ENCODE peak calls at places on chromosome 22, in six cellular contexts. V, A, I, K, D and O are unnamed samples.

GRCh38 chr22:44541671-44542319 is 43.8 kb upstream of the RTL6 start:
- DNase-seq in K (no peak), I (no peak), D (no peak), A (no peak), V (no peak), O (no peak)

GRCh38 chr22:46576556-46577351 is 39.3 kb upstream of the CELSR1 start:
- DNase-seq in V (no peak), A (no peak), K (peak; percentile 91), I (peak; percentile 57), D (no peak), O (peak; percentile 61)

GRCh38 chr22:39527481-39527961 is 5.0 kb downstream of the RPS19BP1 start:
- DNase-seq in I (peak; percentile 38), K (no peak), D (no peak), A (no peak), V (peak; percentile 69), O (no peak)

GRCh38 chr22:45553333-45554039 is 50.8 kb downstream of the FBLN1 start:
- DNase-seq in I (peak; percentile 76), K (no peak), V (peak; percentile 80), A (peak; percentile 82), D (peak; percentile 63), O (peak; percentile 77)

GRCh38 chr22:42439821-42440674 is 7.8 kb upstream of the NFAM1 start:
- DNase-seq in K (peak; percentile 84), D (no peak), I (no peak), A (peak; percentile 25), V (no peak), O (no peak)

GRCh38 chr22:44753189-44754042 is 1.0 kb downstream of the ARHGAP8 start:
- DNase-seq in K (peak; percentile 24), A (no peak), D (no peak), V (peak; percentile 66), I (peak; percentile 75), O (no peak)

GRCh38 chr22:46833228-46833627 is 70.8 kb downstream of the TBC1D22A start:
- DNase-seq in I (peak; percentile 67), K (no peak), D (peak; percentile 23), A (no peak), V (no peak), O (no peak)

GRCh38 chr22:24417200-24417599 is 10.2 kb upstream of the ADORA2A start:
- DNase-seq in A (no peak), V (no peak), I (no peak), D (no peak), K (no peak), O (no peak)

GRCh38 chr22:29797351-29797750 is 30.2 kb downstream of the UQCR10 start:
- DNase-seq in A (no peak), K (no peak), I (no peak), V (no peak), D (no peak), O (no peak)

GRCh38 chr22:25027959-25028840 is 75.7 kb downstream of the KIAA1671 start:
- DNase-seq in I (no peak), V (no peak), A (peak; percentile 20), K (no peak), D (no peak), O (peak; percentile 53)

GRCh38 chr22:17085277-17086091 is 684 bp downstream of the IL17RA start:
- DNase-seq in I (peak; percentile 33), D (no peak), K (no peak), V (no peak), A (peak; percentile 30), O (peak; percentile 79)

GRCh38 chr22:47355388-47355725 is 592.9 kb downstream of the TBC1D22A start:
- DNase-seq in K (no peak), I (no peak), A (no peak), D (no peak), V (no peak), O (no peak)

GRCh38 chr22:39820266-39820665 is 73.3 kb downstream of the ENTHD1 start:
- DNase-seq in A (no peak), K (no peak), I (no peak), D (peak; percentile 18), V (no peak), O (no peak)

GRCh38 chr22:40178417-40179409 is 988 bp downstream of the TNRC6B start:
- DNase-seq in A (no peak), K (peak; percentile 77), I (peak; percentile 36), V (peak; percentile 33), D (no peak), O (no peak)

GRCh38 chr22:45917700-45918454 is 59.1 kb downstream of the WNT7B start:
- DNase-seq in A (no peak), D (no peak), V (no peak), I (no peak), K (no peak), O (no peak)

GRCh38 chr22:44678980-44679647 is 22.9 kb upstream of the PRR5 start:
- DNase-seq in D (no peak), V (no peak), K (no peak), I (no peak), A (no peak), O (no peak)

GRCh38 chr22:43798492-43798891 is 13.6 kb downstream of the EFCAB6 start:
- DNase-seq in A (no peak), D (no peak), K (no peak), V (no peak), I (no peak), O (no peak)

DNA sequence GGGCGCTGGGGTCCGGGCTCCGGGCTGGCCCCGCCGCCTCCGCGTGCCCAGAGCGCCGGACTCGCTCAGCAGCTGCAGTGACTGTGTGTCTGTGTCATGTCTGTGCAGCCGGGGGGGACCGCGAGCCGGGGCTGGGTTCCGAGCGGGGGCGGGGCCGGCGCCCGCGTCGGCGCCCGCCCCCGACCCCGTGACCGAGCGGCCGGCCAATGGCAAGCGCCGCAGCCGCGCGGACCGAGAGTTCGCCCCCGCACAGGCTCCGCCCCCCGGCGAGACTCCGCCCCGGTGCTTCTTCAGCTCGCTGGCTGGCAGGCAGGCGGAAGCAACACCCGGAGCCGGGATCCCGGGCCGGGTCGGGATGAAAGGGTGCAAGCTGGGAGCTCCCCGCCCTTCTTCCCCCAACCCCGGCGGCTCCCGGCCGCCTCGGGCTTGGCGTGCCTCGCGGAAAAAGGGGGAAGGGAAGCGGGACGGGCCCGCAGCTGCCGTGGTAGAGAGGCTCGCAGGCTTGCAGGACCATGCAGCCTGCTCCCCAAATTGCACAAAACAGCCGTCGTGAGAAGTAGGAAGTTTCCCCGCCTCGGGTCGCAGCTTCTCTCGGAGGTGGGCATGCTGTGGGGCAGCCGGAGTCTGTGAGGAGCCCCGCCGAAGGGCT is 775 bp upstream of the LARGE1 start:
- DNase-seq in K (peak; percentile 97), I (peak; percentile 99), V (peak; percentile 98), A (peak; percentile 98), D (peak; percentile 57), O (peak; percentile 99)
- TF ChIP-seq POLR2A in K (no peak), I (peak; percentile 97), V (peak; percentile 86), A (peak; percentile 95), D (no peak), O (peak; percentile 97)

DNA sequence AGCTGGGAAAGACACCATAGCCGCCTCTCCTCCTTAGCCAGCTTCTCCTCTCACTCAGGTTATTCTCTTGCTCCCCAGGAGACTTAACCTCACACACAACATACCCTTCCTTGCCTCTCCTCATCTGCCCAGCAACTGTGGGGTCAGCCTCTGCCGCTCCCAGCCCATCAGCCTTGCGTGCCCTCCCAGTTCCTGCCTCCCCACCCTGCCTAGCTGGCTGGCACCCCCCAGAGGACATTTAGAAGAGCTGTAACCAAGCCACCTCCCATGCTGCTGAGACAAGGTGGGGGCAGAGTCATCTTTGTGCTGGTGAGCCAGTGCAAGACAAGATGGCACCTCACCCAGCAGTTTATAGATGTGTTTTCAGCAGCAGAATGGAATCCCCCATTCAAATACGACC is 38.2 kb downstream of the TOM1 start:
- DNase-seq in K (no peak), I (no peak), A (no peak), V (no peak), D (no peak), O (no peak)
- TF ChIP-seq CTCF in K (no peak), I (no peak), A (no peak), V (no peak), D (peak; percentile 31), O (no peak)

DNA sequence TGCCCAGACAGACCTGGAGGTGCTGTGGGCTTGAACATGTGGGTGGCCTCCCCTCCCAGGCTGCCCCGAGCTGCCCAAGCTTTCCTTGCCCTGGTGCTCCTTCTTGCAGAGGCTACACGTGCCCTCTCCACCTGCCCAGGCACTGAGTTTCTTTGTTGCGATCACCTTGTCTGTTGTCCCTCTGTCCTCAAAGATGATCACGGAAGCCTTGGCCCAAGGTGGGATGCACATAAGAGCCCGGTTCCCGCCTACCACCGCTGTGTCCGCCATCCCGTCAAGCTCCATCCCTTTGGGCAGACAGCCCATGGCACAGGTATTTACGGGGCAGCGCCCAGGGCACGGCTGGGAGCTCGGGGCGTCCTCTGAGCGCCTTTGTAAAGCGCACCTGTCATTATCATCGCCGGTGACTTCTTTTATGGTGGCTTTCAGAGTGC is 67.5 kb downstream of the MED15 start:
- DNase-seq in V (no peak), I (no peak), D (no peak), A (no peak), K (peak; percentile 41), O (no peak)
- TF ChIP-seq POLR2A in V (no peak), I (no peak), D (no peak), A (no peak), K (no peak), O (no peak)

GRCh38 chr22:49923445-49923844 is 5.0 kb downstream of the CRELD2 start:
- DNase-seq in I (no peak), V (no peak), K (no peak), D (no peak), A (no peak), O (no peak)
- TF ChIP-seq CTCF in I (no peak), V (no peak), K (no peak), D (peak; percentile 43), A (no peak), O (no peak)

DNA sequence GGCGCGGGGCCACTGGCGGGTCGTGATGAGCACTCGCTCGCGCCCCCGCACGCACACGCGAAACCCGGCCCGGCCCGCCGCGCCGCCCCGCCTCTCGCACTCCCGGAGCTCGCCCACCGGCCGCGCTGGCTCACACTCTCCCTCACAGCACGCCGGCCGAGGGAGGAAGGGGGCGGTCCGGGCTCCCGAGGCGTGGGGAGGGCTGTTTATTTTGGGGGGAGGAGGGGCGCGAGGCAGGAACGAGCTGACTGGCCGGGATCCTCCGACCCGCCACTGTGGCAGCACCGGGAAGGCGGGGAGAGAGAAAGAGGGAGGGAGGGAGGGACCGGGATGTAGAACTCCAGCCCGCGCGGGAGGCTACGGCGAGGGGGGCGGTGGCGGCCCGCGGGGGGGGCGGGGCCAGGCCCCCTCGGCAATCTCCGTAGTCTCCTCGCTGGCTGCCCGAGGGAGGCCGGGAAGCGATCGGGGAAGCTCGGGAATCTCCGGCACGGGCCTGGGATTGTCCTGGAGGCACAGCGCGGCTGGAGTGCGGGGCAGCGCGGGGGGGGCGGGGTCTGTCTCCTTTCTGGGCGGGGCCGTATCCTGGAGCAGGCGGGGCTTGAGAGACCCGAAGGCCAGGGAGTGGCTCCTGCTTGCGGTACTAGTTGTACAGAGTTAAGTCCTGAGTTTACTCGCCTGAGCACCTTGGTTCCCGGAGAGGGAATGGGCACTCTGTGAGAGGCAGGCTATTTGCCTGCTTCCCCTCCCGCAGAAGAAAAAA is at the start of gene RBFOX2:
- DNase-seq in K (peak; percentile 90), I (peak; percentile 98), D (peak; percentile 88), A (peak; percentile 99), V (peak; percentile 97), O (peak; percentile 97)
- TF ChIP-seq POLR2A in K (no peak), I (peak; percentile 80), D (peak; percentile 24), A (peak; percentile 59), V (peak; percentile 55), O (no peak)

GRCh38 chr22:21802056-21802455 is 65.4 kb downstream of the MAPK1 start:
- DNase-seq in A (no peak), V (no peak), K (no peak), D (no peak), I (no peak), O (no peak)
- TF ChIP-seq CTCF in A (no peak), V (no peak), K (no peak), D (no peak), I (no peak), O (no peak)